ENCODE peak calls at places on chromosomes 5 and 9, in nine cellular contexts. B is HFFc6; P is NCI-H82; I is HCEC 1CT; Z is T-helper 2 cell; S is endothelial cell; V is T-helper 1 cell; F is stimulated activated CD4-positive, alpha-beta T cell treated with anti-CD3 and anti-CD28 coated beads, Interleukin-1b, Interleukin-23, amount 100 ng/mL, for 4 hours; D is fibroblast of lung. M is an unnamed sample.

GRCh38 chr5:10331341-10331796 is 22.1 kb upstream of the MARCHF6 start:
- DNase-seq in B (no peak), P (no peak), I (no peak), Z (no peak), S (no peak), V (no peak), F (no peak), D (peak), M (no peak)

GRCh38 chr9:134661791-134662142 is 20.2 kb downstream of the COL5A1 start:
- DNase-seq in B (peak), P (no peak), I (peak), Z (no peak), S (no peak), V (no peak), F (no peak), D (no peak), M (no peak)

GRCh38 chr5:53194086-53194485 is 84.5 kb upstream of the MOCS2 start:
- DNase-seq in B (peak), P (no peak), I (peak), Z (no peak), S (no peak), V (no peak), F (no peak), D (peak), M (no peak)

GRCh38 chr5:77232959-77233358 is 22.5 kb downstream of the PDE8B start:
- DNase-seq in B (no peak), P (no peak), I (no peak), Z (no peak), S (no peak), V (no peak), F (no peak), D (no peak), M (no peak)

GRCh38 chr5:118968406-118968911 is 19.9 kb downstream of the DTWD2 start:
- DNase-seq in B (no peak), P (no peak), I (no peak), Z (no peak), S (no peak), V (no peak), F (no peak), D (no peak), M (no peak)

GRCh38 chr9:35680331-35681105 is 6.8 kb downstream of the CA9 start:
- DNase-seq in B (peak), P (no peak), I (no peak), Z (no peak), S (no peak), V (no peak), F (no peak), D (peak), M (no peak)

GRCh38 chr9:110334183-110334582 is 3.5 kb downstream of the TXNDC8 start:
- DNase-seq in B (no peak), P (no peak), I (no peak), Z (no peak), S (no peak), V (no peak), F (no peak), D (no peak), M (no peak)

GRCh38 chr5:73253047-73253660 is 80.2 kb downstream of the TMEM174 start:
- DNase-seq in B (no peak), P (no peak), I (no peak), Z (no peak), S (no peak), V (no peak), F (no peak), D (no peak), M (no peak)

GRCh38 chr9:4061717-4062116 is 238.2 kb downstream of the GLIS3 start:
- DNase-seq in B (no peak), P (no peak), I (no peak), Z (no peak), S (no peak), V (no peak), F (no peak), D (no peak), M (no peak)